ENCODE peak calls at places on chromosomes 11 and 22, in six cellular contexts. One of them, this sample, is unnamed.

GRCh38 chr11:36091256-36091811 is 147.5 kb downstream of the LDLRAD3 start:
- DNase-seq in endothelial cell: no peak
- DNase-seq in mucosa of gallbladder: no peak
- DNase-seq in stimulated activated CD8-positive, alpha-beta memory T cell treated with anti-CD3 and anti-CD28 coated beads, Interleukin-7, amount 100 ng/mL, for 1 hour: no peak
- DNase-seq in stimulated activated CD4-positive, alpha-beta T cell treated with anti-CD3 and anti-CD28 coated beads, Interleukin-12 subunit alpha, Interleukin-12 subunit beta, amount 100 ng/mL, for 48 hours: no peak
- DNase-seq in suprapubic skin: no peak
- DNase-seq in this sample: no peak

GRCh38 chr11:10490398-10491232 is 35.6 kb downstream of the AMPD3 start:
- DNase-seq in mucosa of gallbladder: peak; percentile 86
- DNase-seq in stimulated activated CD4-positive, alpha-beta T cell treated with anti-CD3 and anti-CD28 coated beads, Interleukin-12 subunit alpha, Interleukin-12 subunit beta, amount 100 ng/mL, for 48 hours: no peak
- DNase-seq in endothelial cell: no peak
- DNase-seq in stimulated activated CD8-positive, alpha-beta memory T cell treated with anti-CD3 and anti-CD28 coated beads, Interleukin-7, amount 100 ng/mL, for 1 hour: no peak
- DNase-seq in suprapubic skin: peak; percentile 85
- DNase-seq in this sample: peak; percentile 82

GRCh38 chr11:94788396-94788795 is 20.2 kb downstream of the AMOTL1 start:
- DNase-seq in suprapubic skin: no peak
- DNase-seq in mucosa of gallbladder: no peak
- DNase-seq in stimulated activated CD8-positive, alpha-beta memory T cell treated with anti-CD3 and anti-CD28 coated beads, Interleukin-7, amount 100 ng/mL, for 1 hour: no peak
- DNase-seq in endothelial cell: no peak
- DNase-seq in stimulated activated CD4-positive, alpha-beta T cell treated with anti-CD3 and anti-CD28 coated beads, Interleukin-12 subunit alpha, Interleukin-12 subunit beta, amount 100 ng/mL, for 48 hours: no peak
- DNase-seq in this sample: no peak

GRCh38 chr11:68314203-68314885 is 2.0 kb downstream of the LRP5 start:
- DNase-seq in endothelial cell: no peak
- DNase-seq in mucosa of gallbladder: no peak
- DNase-seq in stimulated activated CD4-positive, alpha-beta T cell treated with anti-CD3 and anti-CD28 coated beads, Interleukin-12 subunit alpha, Interleukin-12 subunit beta, amount 100 ng/mL, for 48 hours: no peak
- DNase-seq in stimulated activated CD8-positive, alpha-beta memory T cell treated with anti-CD3 and anti-CD28 coated beads, Interleukin-7, amount 100 ng/mL, for 1 hour: no peak
- DNase-seq in suprapubic skin: no peak
- DNase-seq in this sample: no peak

GRCh38 chr11:29432719-29433325 is 584.0 kb downstream of the KCNA4 start:
- DNase-seq in stimulated activated CD4-positive, alpha-beta T cell treated with anti-CD3 and anti-CD28 coated beads, Interleukin-12 subunit alpha, Interleukin-12 subunit beta, amount 100 ng/mL, for 48 hours: no peak
- DNase-seq in mucosa of gallbladder: no peak
- DNase-seq in stimulated activated CD8-positive, alpha-beta memory T cell treated with anti-CD3 and anti-CD28 coated beads, Interleukin-7, amount 100 ng/mL, for 1 hour: no peak
- DNase-seq in suprapubic skin: no peak
- DNase-seq in endothelial cell: no peak
- DNase-seq in this sample: no peak

GRCh38 chr22:28930357-28931007 is 47.1 kb downstream of the ZNRF3 start:
- DNase-seq in suprapubic skin: no peak
- DNase-seq in mucosa of gallbladder: no peak
- DNase-seq in stimulated activated CD4-positive, alpha-beta T cell treated with anti-CD3 and anti-CD28 coated beads, Interleukin-12 subunit alpha, Interleukin-12 subunit beta, amount 100 ng/mL, for 48 hours: no peak
- DNase-seq in endothelial cell: no peak
- DNase-seq in stimulated activated CD8-positive, alpha-beta memory T cell treated with anti-CD3 and anti-CD28 coated beads, Interleukin-7, amount 100 ng/mL, for 1 hour: no peak
- DNase-seq in this sample: no peak

GRCh38 chr22:44151661-44152060 is 29.1 kb upstream of the PARVG start:
- DNase-seq in stimulated activated CD4-positive, alpha-beta T cell treated with anti-CD3 and anti-CD28 coated beads, Interleukin-12 subunit alpha, Interleukin-12 subunit beta, amount 100 ng/mL, for 48 hours: no peak
- DNase-seq in suprapubic skin: no peak
- DNase-seq in mucosa of gallbladder: no peak
- DNase-seq in endothelial cell: no peak
- DNase-seq in stimulated activated CD8-positive, alpha-beta memory T cell treated with anti-CD3 and anti-CD28 coated beads, Interleukin-7, amount 100 ng/mL, for 1 hour: no peak
- DNase-seq in this sample: no peak

GRCh38 chr11:116776522-116776984 is 3.8 kb upstream of the BUD13 start:
- DNase-seq in stimulated activated CD8-positive, alpha-beta memory T cell treated with anti-CD3 and anti-CD28 coated beads, Interleukin-7, amount 100 ng/mL, for 1 hour: no peak
- DNase-seq in endothelial cell: no peak
- DNase-seq in mucosa of gallbladder: no peak
- DNase-seq in stimulated activated CD4-positive, alpha-beta T cell treated with anti-CD3 and anti-CD28 coated beads, Interleukin-12 subunit alpha, Interleukin-12 subunit beta, amount 100 ng/mL, for 48 hours: no peak
- DNase-seq in suprapubic skin: no peak
- DNase-seq in this sample: no peak

GRCh38 chr11:464316-464715 is 14.2 kb downstream of the PTDSS2 start:
- DNase-seq in stimulated activated CD8-positive, alpha-beta memory T cell treated with anti-CD3 and anti-CD28 coated beads, Interleukin-7, amount 100 ng/mL, for 1 hour: no peak
- DNase-seq in mucosa of gallbladder: no peak
- DNase-seq in suprapubic skin: no peak
- DNase-seq in endothelial cell: no peak
- DNase-seq in stimulated activated CD4-positive, alpha-beta T cell treated with anti-CD3 and anti-CD28 coated beads, Interleukin-12 subunit alpha, Interleukin-12 subunit beta, amount 100 ng/mL, for 48 hours: no peak
- DNase-seq in this sample: no peak

GRCh38 chr11:68523743-68524142 is 63.2 kb downstream of the PPP6R3 start:
- DNase-seq in mucosa of gallbladder: no peak
- DNase-seq in suprapubic skin: no peak
- DNase-seq in endothelial cell: no peak
- DNase-seq in stimulated activated CD8-positive, alpha-beta memory T cell treated with anti-CD3 and anti-CD28 coated beads, Interleukin-7, amount 100 ng/mL, for 1 hour: no peak
- DNase-seq in stimulated activated CD4-positive, alpha-beta T cell treated with anti-CD3 and anti-CD28 coated beads, Interleukin-12 subunit alpha, Interleukin-12 subunit beta, amount 100 ng/mL, for 48 hours: no peak
- DNase-seq in this sample: no peak

GRCh38 chr22:46515208-46516111 is 22.0 kb downstream of the CELSR1 start:
- DNase-seq in stimulated activated CD4-positive, alpha-beta T cell treated with anti-CD3 and anti-CD28 coated beads, Interleukin-12 subunit alpha, Interleukin-12 subunit beta, amount 100 ng/mL, for 48 hours: no peak
- DNase-seq in mucosa of gallbladder: no peak
- DNase-seq in endothelial cell: no peak
- DNase-seq in stimulated activated CD8-positive, alpha-beta memory T cell treated with anti-CD3 and anti-CD28 coated beads, Interleukin-7, amount 100 ng/mL, for 1 hour: no peak
- DNase-seq in suprapubic skin: no peak
- DNase-seq in this sample: no peak

GRCh38 chr22:20080445-20080775 is 369 bp downstream of the DGCR8 start:
- DNase-seq in mucosa of gallbladder: no peak
- DNase-seq in stimulated activated CD4-positive, alpha-beta T cell treated with anti-CD3 and anti-CD28 coated beads, Interleukin-12 subunit alpha, Interleukin-12 subunit beta, amount 100 ng/mL, for 48 hours: peak; percentile 68
- DNase-seq in endothelial cell: peak; percentile 65
- DNase-seq in suprapubic skin: no peak
- DNase-seq in stimulated activated CD8-positive, alpha-beta memory T cell treated with anti-CD3 and anti-CD28 coated beads, Interleukin-7, amount 100 ng/mL, for 1 hour: peak; percentile 40
- DNase-seq in this sample: peak; percentile 75

GRCh38 chr11:43819926-43820325 is 60.7 kb upstream of the ALKBH3 start:
- DNase-seq in stimulated activated CD4-positive, alpha-beta T cell treated with anti-CD3 and anti-CD28 coated beads, Interleukin-12 subunit alpha, Interleukin-12 subunit beta, amount 100 ng/mL, for 48 hours: no peak
- DNase-seq in endothelial cell: no peak
- DNase-seq in suprapubic skin: no peak
- DNase-seq in mucosa of gallbladder: no peak
- DNase-seq in stimulated activated CD8-positive, alpha-beta memory T cell treated with anti-CD3 and anti-CD28 coated beads, Interleukin-7, amount 100 ng/mL, for 1 hour: no peak
- DNase-seq in this sample: no peak

This sample was measured in sciatic nerve.